ENCODE peak calls at places on chromosomes 3 and 15, in four cellular contexts. B is fibroblast of pulmonary artery, C is OCI-LY7, H is spleen. Q is an unnamed sample.

GRCh38 chr3:4596596-4596995 is 103.4 kb downstream of the ITPR1 start:
- DNase-seq in B (no peak), H (no peak), C (no peak), Q (no peak)

GRCh38 chr3:171491412-171491811 is 31.2 kb upstream of the TNIK start:
- DNase-seq in B (no peak), H (no peak), C (no peak), Q (no peak)

GRCh38 chr3:49869525-49870126 is at the start of gene CAMKV:
- DNase-seq in B (no peak), H (peak), C (peak), Q (no peak)

GRCh38 chr3:112405845-112406244 is 72.9 kb downstream of the CD200 start:
- DNase-seq in H (no peak), C (no peak), B (no peak), Q (no peak)

GRCh38 chr15:31434418-31435255 is 108.0 kb downstream of the KLF13 start:
- DNase-seq in B (peak), C (peak), H (peak), Q (peak)

GRCh38 chr3:77489216-77489615 is 449.3 kb downstream of the ROBO2 start:
- DNase-seq in B (no peak), H (no peak), C (no peak), Q (no peak)

GRCh38 chr15:78360958-78361714 is 21.0 kb downstream of the CRABP1 start:
- DNase-seq in H (no peak), B (no peak), C (no peak), Q (no peak)

GRCh38 chr3:181699171-181699903 is 12.4 kb upstream of the SOX2 start:
- DNase-seq in C (no peak), H (no peak), B (no peak), Q (no peak)

GRCh38 chr3:73037369-73037699 is 24.1 kb upstream of the EBLN2 start:
- DNase-seq in C (no peak), B (peak), H (no peak), Q (no peak)

GRCh38 chr3:155242342-155242741 is 51.1 kb downstream of the STRIT1 start:
- DNase-seq in C (no peak), H (no peak), B (peak), Q (no peak)

GRCh38 chr3:175258763-175259162 is 399.6 kb downstream of the NAALADL2 start:
- DNase-seq in H (no peak), C (no peak), B (peak), Q (no peak)

GRCh38 chr15:28979208-28979891 is 93.6 kb downstream of the APBA2 start:
- DNase-seq in B (no peak), C (no peak), H (peak), Q (peak)

GRCh38 chr3:14338242-14338641 is 64.2 kb upstream of the SLC6A6 start:
- DNase-seq in H (no peak), C (no peak), B (no peak), Q (no peak)

GRCh38 chr3:99902091-99902490 is 84.4 kb downstream of the CMSS1 start:
- DNase-seq in H (no peak), B (peak), C (no peak), Q (no peak)

GRCh38 chr3:160829486-160830009 is 73.5 kb downstream of the PPM1L start:
- DNase-seq in H (no peak), B (no peak), C (no peak), Q (no peak)

GRCh38 chr3:186286114-186286513 is 75.9 kb downstream of the DGKG start:
- DNase-seq in H (no peak), C (no peak), B (peak), Q (no peak)

GRCh38 chr15:62742409-62743171 is 300.0 kb upstream of the TPM1 start:
- DNase-seq in C (peak), H (no peak), B (peak), Q (no peak)

DNA sequence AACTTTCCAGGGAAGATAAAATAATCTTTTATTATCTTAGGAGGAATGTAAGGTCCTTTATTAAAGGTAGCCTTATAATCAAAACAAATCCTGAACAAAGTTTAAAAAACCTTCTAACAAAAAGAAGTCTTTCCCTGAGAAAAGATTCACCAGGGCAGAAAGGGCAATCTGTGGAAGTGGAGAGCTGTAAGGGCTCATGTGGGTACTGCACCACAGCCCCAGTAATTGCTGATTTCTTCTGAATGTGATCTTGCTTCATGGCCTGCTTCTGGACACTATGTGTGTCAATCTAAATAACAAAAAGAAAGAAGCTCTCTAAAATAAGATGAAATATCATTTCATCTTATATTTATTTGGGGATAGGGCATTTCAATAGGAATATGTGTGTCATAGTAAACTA is 1501.6 kb downstream of the OTOL1 start:
- DNase-seq in H (no peak), B (no peak), C (no peak), Q (no peak)
- H3K4me3 ChIP-seq in H (no peak), B (no peak), C (no peak), Q (no peak)

DNA sequence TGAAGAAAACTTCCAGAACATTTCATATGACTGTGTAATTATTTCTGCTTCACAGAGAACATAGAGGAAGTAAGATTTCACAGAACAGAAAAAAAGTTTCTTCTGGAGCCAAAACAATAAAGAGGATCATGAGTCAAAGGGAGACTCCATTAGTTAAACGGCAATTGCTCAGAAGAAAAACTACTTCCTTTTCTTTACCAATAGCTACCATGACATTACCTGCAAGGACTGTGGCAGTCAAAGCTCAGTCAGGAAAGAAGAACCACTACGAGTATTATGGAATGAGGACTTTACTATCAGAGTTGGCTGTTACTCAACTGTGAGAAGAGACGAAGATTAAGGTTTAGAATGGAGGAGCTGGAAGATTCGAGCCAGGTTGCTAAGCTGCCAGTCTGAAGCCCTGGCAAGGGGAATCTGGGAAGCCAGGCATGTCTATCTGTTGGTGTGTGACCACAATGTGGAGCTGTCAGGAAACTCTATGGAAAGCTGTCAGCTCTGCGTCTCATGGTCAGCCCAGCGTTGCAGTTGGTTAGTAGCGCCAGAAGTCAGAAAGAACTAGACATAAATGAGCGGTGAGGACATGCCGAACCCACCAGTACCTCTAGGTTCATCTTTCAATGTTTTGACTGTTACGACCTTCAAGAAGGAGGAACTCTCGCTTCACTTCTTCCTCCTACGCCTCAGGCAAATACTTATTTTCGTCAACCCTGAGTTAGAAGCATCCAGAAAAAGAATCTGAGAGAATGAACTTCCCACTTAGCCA is 604.3 kb downstream of the FGF12 start:
- DNase-seq in H (no peak), B (no peak), C (no peak), Q (no peak)
- H3K4me3 ChIP-seq in H (no peak), B (no peak), C (no peak), Q (no peak)

DNA sequence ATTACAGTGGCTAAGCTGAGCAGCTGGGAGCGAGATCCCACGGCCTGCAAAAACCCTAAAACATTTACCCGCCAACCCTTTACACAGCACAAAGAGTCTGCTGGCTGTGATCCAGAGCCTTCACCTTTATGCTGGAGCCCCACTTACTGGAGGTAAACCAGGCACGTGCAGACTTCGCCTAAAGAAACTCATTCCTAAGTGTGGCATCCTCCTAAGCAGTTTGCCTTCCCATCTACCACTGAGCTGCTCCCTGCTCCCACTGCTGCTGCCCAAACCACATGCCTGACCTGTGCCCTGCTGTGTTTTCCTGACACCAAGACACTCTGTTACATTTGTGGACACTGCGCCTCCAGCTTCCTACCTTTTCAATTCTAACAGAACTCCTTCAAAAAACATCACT is 53.0 kb downstream of the CHSY1 start:
- DNase-seq in H (no peak), B (no peak), C (no peak), Q (no peak)
- H3K4me3 ChIP-seq in H (no peak), B (no peak), C (no peak), Q (no peak)

DNA sequence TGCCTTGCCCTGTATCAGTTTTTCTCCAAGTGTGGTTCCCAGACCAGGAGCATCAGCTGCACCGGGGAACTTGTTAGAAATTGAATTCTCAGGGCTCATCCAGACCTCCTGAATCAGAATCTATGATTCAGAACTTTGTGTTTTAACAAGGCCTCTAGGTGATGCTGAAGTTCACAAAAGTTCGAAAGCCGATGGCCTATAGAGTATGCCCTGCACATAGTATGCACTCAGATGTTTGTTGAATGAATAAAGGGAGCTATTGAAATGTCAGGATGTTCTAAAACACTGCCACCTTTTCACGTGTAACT is 666 bp upstream of the LARP6 start:
- DNase-seq in H (no peak), B (peak), C (no peak), Q (no peak)
- H3K4me3 ChIP-seq in H (peak), B (peak), C (no peak), Q (peak)

DNA sequence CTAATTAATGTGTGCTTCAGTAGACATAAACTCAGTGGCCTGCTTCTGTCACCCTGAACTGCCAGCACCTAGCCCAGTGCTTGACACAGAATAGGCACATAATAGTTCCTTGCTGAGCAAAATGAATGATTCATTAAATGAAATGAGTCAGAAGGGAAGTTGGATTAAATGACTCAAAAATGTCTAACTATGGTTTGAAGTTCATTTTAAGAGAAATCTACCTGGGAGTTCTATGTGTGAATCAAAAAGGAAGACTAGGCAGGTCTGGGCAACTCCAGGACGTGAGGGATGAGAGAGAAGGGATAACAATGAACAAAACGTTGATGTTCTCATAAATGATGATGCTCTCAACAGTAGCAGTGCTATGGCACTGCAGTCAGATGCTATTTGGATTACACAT is 175.0 kb downstream of the CFAP20DC start:
- DNase-seq in B (no peak), C (no peak), H (no peak), Q (no peak)
- H3K4me3 ChIP-seq in B (no peak), C (no peak), H (no peak), Q (no peak)

GRCh38 chr3:15798533-15799245 is 910 bp upstream of the ANKRD28 start:
- DNase-seq in C (no peak), B (no peak), H (no peak), Q (no peak)
- H3K4me3 ChIP-seq in C (peak), B (peak), H (no peak), Q (no peak)

GRCh38 chr3:142998439-142998838 is 2.9 kb upstream of the U2SURP start:
- DNase-seq in H (no peak), B (peak), C (no peak), Q (no peak)

GRCh38 chr3:143001369-143002082 is at the start of gene U2SURP:
- DNase-seq in C (peak), B (peak), H (peak), Q (peak)

GRCh38 chr3:143001034-143001368 is 369 bp upstream of the U2SURP start:
- DNase-seq in H (peak), C (peak), B (no peak), Q (peak)

GRCh38 chr3:143000525-143000924 is 845 bp upstream of the U2SURP start:
- DNase-seq in H (no peak), C (no peak), B (peak), Q (no peak)

DNA sequence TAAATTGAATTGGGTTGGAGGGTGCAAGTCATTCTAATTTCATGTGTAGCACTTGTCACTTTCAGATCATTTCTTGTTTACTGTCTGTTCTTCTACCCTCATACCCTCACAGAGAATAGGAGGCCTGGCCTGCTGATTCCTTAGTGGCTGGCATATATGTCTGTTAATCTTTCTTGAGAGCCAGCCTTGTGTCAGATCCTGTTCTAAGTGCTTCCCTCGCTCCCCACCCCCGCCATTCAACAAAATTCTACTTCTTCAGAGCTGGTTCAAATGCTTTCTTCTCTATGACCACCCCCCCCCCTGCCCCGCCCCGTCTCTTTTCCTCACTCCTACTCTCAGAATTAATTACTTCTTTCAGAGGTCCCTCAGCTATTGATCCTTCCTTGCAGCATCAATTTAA is 1.5 kb upstream of the U2SURP start:
- DNase-seq in C (no peak), B (no peak), H (no peak), Q (no peak)
- H3K4me3 ChIP-seq in C (peak), B (peak), H (no peak), Q (no peak)

GRCh38 chr15:65516997-65517865 is at the start of gene DPP8:
- DNase-seq in B (peak), H (peak), C (peak), Q (peak)

GRCh38 chr15:65512807-65513416 is 4.6 kb downstream of the DPP8 start:
- DNase-seq in H (no peak), C (no peak), B (peak), Q (no peak)

GRCh38 chr15:65517866-65518207 is 348 bp upstream of the DPP8 start:
- DNase-seq in B (no peak), H (no peak), C (no peak), Q (no peak)

GRCh38 chr15:65509321-65509720 is 8.2 kb downstream of the DPP8 start:
- DNase-seq in H (no peak), C (no peak), B (no peak), Q (no peak)

DNA sequence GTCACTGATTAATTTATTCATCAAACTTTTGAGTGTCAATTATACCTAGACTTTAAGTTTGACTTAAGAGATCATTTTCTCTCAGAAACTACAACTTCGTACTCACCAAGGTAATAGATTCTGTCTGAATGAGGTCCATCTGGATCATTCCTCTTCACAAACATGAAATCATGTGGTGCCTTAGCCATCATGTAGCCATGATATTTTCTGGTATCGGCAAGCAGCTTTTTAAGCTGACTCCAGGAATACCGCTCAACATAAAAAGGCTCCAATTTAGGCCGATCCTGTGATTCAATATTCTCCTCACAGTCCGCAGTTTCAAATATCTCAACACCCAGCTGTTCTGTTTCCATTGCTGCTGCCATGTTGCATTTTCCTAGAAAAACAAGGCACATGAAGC is 5.3 kb downstream of the DPP8 start:
- DNase-seq in B (no peak), C (no peak), H (no peak), Q (no peak)
- H3K4me3 ChIP-seq in B (peak), C (no peak), H (no peak), Q (no peak)

DNA sequence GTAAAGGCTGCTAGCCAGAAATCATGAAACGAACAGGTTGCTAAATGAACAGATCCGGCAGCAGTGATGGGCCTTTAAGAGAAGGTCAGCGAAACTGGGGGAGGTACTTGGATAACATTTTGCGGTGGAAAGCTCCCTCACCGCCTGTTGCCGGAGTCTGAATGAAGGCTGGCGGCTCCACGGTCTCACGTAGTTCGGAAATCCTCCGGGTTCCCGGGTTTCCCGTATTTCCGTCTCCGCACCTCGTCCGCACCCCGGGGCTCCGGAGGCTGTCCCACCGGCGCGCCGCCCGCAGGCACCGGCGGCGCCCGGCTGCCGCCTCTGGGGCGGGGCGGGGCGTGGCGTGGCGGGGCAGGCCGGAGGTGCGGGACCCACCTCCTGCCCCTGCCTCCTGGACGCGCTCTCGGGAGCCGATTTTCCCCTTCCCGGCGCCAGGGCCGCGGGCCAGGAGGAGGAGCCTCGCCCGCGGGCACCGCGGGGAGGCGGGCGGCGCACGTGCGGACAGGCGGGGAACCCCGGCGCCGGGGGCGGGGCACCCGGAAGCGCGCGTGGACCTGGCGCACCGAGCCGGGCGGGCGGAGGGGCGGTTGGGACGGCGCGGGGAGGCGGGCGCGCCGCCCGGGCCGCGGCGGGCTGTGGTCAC is at the start of gene ZDHHC23:
- DNase-seq in C (peak), H (peak), B (peak), Q (peak)
- H3K4me3 ChIP-seq in C (peak), H (peak), B (peak), Q (peak)

Q was measured in left lung.